ENCODE peak calls at places on chromosome 4, in seven cellular contexts. Z is AG04449; R is cardiac fibroblast; M is CD4-positive, alpha-beta T cell; Q is HFFc6; J is breast epithelium; A is fibroblast of lung. V is an unnamed sample.

GRCh38 chr4:168615294-168615693 is 118.4 kb downstream of the PALLD start:
- DNase-seq in J (no peak), Z (peak; percentile 79), M (no peak), Q (peak; percentile 61), R (peak; percentile 74), A (peak; percentile 94), V (no peak)

GRCh38 chr4:182923376-182923775 is 6.2 kb upstream of the DCTD start:
- DNase-seq in M (no peak), R (peak; percentile 32), J (no peak), Q (no peak), Z (no peak), A (peak; percentile 39), V (no peak)

GRCh38 chr4:77120888-77121508 is 36.0 kb upstream of the CCNG2 start:
- DNase-seq in Z (no peak), M (no peak), J (no peak), R (no peak), Q (no peak), A (no peak), V (no peak)

GRCh38 chr4:99841143-99841542 is 24.5 kb downstream of the DAPP1 start:
- DNase-seq in M (no peak), Q (no peak), R (no peak), J (no peak), A (no peak), Z (no peak), V (no peak)

GRCh38 chr4:87216469-87216868 is 3.9 kb downstream of the KLHL8 start:
- DNase-seq in Q (no peak), J (no peak), A (no peak), R (no peak), M (no peak), Z (no peak), V (no peak)

GRCh38 chr4:3257125-3257690 is 8.2 kb downstream of the MSANTD1 start:
- DNase-seq in R (no peak), J (peak; percentile 30), M (no peak), A (no peak), Q (no peak), Z (no peak), V (no peak)

GRCh38 chr4:83114576-83114975 is at the start of gene PLAC8:
- DNase-seq in M (peak; percentile 60), R (no peak), J (no peak), Z (no peak), Q (no peak), A (peak; percentile 33), V (peak; percentile 43)

GRCh38 chr4:107931775-107932321 is 499 bp downstream of the CYP2U1 start:
- DNase-seq in R (no peak), A (peak; percentile 1), Q (no peak), Z (no peak), M (peak; percentile 18), J (no peak), V (no peak)

GRCh38 chr4:105976913-105977312 is 81.6 kb downstream of the NPNT start:
- DNase-seq in Z (no peak), R (no peak), Q (no peak), J (no peak), A (no peak), M (no peak), V (no peak)

GRCh38 chr4:152243890-152244595 is 291.8 kb downstream of the FBXW7 start:
- DNase-seq in A (peak; percentile 17), Q (no peak), Z (no peak), R (peak; percentile 52), J (no peak), M (no peak), V (no peak)

GRCh38 chr4:67207941-67208441 is 337.3 kb downstream of the CENPC start:
- DNase-seq in Q (no peak), A (no peak), J (no peak), Z (no peak), R (no peak), M (no peak), V (no peak)

GRCh38 chr4:10153161-10153560 is 36.6 kb upstream of the WDR1 start:
- DNase-seq in Z (no peak), R (no peak), A (no peak), Q (no peak), J (no peak), M (no peak), V (no peak)

GRCh38 chr4:155597933-155598451 is 68.7 kb upstream of the GUCY1A1 start:
- DNase-seq in R (no peak), A (peak; percentile 53), Q (no peak), Z (no peak), M (no peak), J (no peak), V (no peak)

GRCh38 chr4:15398732-15399131 is 29.1 kb upstream of the C1QTNF7 start:
- DNase-seq in Z (no peak), Q (no peak), A (no peak), M (no peak), J (no peak), R (no peak), V (no peak)

GRCh38 chr4:138050601-138051000 is 191.5 kb downstream of the SLC7A11 start:
- DNase-seq in M (no peak), Z (no peak), A (no peak), Q (no peak), R (no peak), J (no peak), V (no peak)

DNA sequence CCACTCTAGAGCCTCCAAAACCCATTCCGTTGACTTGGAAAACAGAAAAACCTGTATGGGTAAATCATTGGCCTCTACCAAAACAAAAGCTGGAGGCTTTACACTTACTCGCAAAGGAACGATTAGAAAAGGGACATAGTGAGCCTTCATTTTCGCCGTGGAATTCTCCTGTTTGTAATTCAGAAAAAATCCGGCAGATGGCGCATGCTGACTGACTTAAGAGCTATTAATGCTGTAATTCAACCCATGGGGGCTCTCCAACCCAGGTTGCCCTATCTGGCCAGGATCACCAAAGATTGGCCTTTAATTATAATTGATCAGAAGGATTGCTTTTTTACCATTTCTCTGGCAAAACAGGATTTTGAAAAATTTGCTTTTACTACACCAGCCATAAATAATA is 60.8 kb downstream of the ZNF732 start:
- DNase-seq in Z (no peak), R (peak; percentile 13), M (peak; percentile 15), J (no peak), A (peak; percentile 2), Q (peak; percentile 22), V (peak; percentile 13)
- TF ChIP-seq CTCF in Z (no peak), R (peak; percentile 27), M (peak; percentile 82), J (no peak), A (peak; percentile 11), Q (peak; percentile 88), V (peak; percentile 62)

GRCh38 chr4:117699595-117699994 is 334.7 kb upstream of the NDST3 start:
- DNase-seq in R (no peak), A (no peak), M (no peak), Z (no peak), Q (no peak), J (no peak), V (no peak)

GRCh38 chr4:117702353-117702752 is 331.9 kb upstream of the NDST3 start:
- DNase-seq in J (no peak), M (no peak), Q (no peak), R (no peak), Z (no peak), A (no peak), V (no peak)

DNA sequence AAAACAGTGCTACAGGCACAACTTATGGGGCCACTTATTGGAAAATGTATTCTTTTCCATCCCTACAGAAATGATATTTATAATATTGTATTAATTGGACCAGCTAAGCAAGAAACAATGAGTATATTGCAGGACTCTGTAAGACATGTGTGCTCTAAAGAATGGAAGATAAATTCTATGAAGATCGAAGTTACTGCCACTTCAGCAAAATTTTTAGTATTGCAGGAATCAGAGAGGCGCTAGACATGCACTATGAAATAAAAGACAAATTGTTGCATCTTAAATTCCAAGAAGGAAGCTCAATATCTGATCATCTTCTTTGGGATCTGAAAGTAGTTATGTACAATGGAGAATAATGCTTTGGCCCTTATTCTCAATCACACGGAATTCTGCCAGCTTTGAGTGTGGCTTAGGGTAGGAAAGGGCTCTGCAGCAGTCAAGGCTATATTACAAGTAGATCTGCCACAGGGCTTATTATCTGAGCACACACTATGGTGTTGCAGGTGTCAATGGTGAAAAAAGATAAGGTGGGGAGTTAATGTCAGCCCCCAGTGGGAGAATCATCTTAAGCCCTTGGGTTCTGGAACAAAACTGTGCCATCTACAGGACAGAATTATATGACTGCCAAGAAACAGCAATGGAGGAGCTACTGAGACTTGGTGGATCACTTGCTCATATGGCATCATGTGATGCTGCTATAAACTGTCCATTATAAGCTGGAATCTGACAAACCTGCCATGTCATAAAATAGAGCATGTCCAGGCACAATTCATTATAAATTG is 334.0 kb upstream of the NDST3 start:
- DNase-seq in M (no peak), Q (no peak), J (no peak), R (no peak), Z (no peak), A (no peak), V (peak; percentile 7)
- TF ChIP-seq CTCF in M (no peak), Q (no peak), J (no peak), R (no peak), Z (no peak), A (no peak), V (peak; percentile 47)

GRCh38 chr4:52910115-52910514 is 48.0 kb downstream of the RASL11B start:
- DNase-seq in M (no peak), Z (no peak), R (no peak), A (no peak), Q (peak; percentile 13), J (no peak), V (no peak)
- TF ChIP-seq CTCF in M (no peak), Z (no peak), R (no peak), A (peak; percentile 6), Q (no peak), J (no peak), V (no peak)

GRCh38 chr4:145722561-145722960 is 42.6 kb downstream of the C4orf51 start:
- DNase-seq in A (no peak), M (no peak), Q (no peak), J (no peak), R (no peak), Z (no peak), V (no peak)
- TF ChIP-seq CTCF in A (no peak), M (no peak), Q (no peak), J (no peak), R (no peak), Z (no peak), V (no peak)

GRCh38 chr4:75048208-75048879 is 115.4 kb downstream of the PARM1 start:
- DNase-seq in A (no peak), R (no peak), Z (no peak), Q (no peak), J (no peak), M (no peak), V (no peak)
- TF ChIP-seq CTCF in A (peak; percentile 19), R (peak; percentile 3), Z (no peak), Q (peak; percentile 28), J (no peak), M (no peak), V (no peak)

DNA sequence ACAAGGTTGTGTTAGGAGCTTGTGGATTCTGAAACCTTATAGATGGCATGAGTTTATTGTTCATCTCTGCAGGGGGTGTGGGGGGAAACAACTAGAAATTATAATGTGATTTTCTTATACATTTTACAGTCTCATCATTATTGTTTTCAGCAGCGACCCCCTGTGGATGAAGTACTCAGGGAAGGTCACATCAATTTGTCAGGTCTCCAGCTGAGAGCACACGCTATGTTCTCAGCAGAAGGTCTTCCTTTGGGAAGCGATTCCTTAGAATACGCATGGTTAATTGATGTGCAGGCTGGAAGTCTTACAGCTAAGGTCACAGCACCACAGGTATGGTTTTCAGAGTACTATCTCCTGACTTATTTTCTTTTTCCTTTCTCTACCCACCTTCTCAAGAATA is 72.2 kb downstream of the BLTP1 start:
- DNase-seq in J (no peak), Z (no peak), Q (no peak), R (peak; percentile 12), A (peak; percentile 3), M (no peak), V (peak; percentile 5)
- TF ChIP-seq CTCF in J (no peak), Z (no peak), Q (peak; percentile 67), R (peak; percentile 35), A (peak; percentile 53), M (no peak), V (peak; percentile 47)

V was measured in GM13977.